ENCODE peak calls at places on chromosomes 7 and 10, in five cellular contexts. R is A549; F is activated CD4-positive, CD25-positive, alpha-beta regulatory T cell; X is Calu3; K is Daoy. W is an unnamed sample.

GRCh38 chr10:113026679-113027078 is 76.6 kb downstream of the TCF7L2 start:
- DNase-seq in X (no peak), R (no peak), K (peak), F (no peak), W (no peak)

GRCh38 chr7:70416611-70417010 is 715.3 kb upstream of the GALNT17 start:
- DNase-seq in F (no peak), R (no peak), K (no peak), X (no peak), W (no peak)

GRCh38 chr7:66771795-66772194 is 31.3 kb downstream of the RABGEF1 start:
- DNase-seq in R (no peak), X (no peak), K (no peak), F (no peak), W (no peak)

GRCh38 chr7:25029075-25029474 is 49.1 kb upstream of the OSBPL3 start:
- DNase-seq in X (no peak), R (no peak), F (no peak), K (no peak), W (no peak)

GRCh38 chr7:38448076-38448475 is 174.6 kb upstream of the TARP start:
- DNase-seq in X (no peak), K (peak), F (no peak), R (no peak), W (no peak)

GRCh38 chr7:5477126-5477525 is 53.5 kb upstream of the TNRC18 start:
- DNase-seq in K (no peak), X (no peak), F (no peak), R (no peak), W (no peak)

GRCh38 chr7:69610675-69611037 is 12.4 kb downstream of the AUTS2 start:
- DNase-seq in K (no peak), X (no peak), R (no peak), F (no peak), W (no peak)

GRCh38 chr10:32938554-32939061 is 19.4 kb downstream of the ITGB1 start:
- DNase-seq in F (no peak), X (peak), R (no peak), K (no peak), W (peak)

GRCh38 chr7:132666076-132666775 is 90.0 kb upstream of the PLXNA4 start:
- DNase-seq in X (no peak), F (no peak), K (peak), R (no peak), W (no peak)

GRCh38 chr10:29749150-29749549 is 114.4 kb upstream of the SVIL start:
- DNase-seq in K (no peak), X (no peak), R (no peak), F (no peak), W (no peak)

GRCh38 chr10:103510046-103510685 is 16.7 kb downstream of the NEURL1 start:
- DNase-seq in K (no peak), F (no peak), X (no peak), R (no peak), W (no peak)

GRCh38 chr10:60849217-60849616 is 70.9 kb downstream of the CDK1 start:
- DNase-seq in K (no peak), X (no peak), F (no peak), R (no peak), W (no peak)

GRCh38 chr10:61558188-61558587 is 104.5 kb upstream of the CABCOCO1 start:
- DNase-seq in F (no peak), X (no peak), R (no peak), K (no peak), W (no peak)

GRCh38 chr10:119834188-119834587 is 38.5 kb downstream of the MCMBP start:
- DNase-seq in X (no peak), K (no peak), R (no peak), F (no peak), W (no peak)

GRCh38 chr7:132402751-132403245 is 173.5 kb downstream of the PLXNA4 start:
- DNase-seq in F (no peak), R (no peak), X (no peak), K (peak), W (no peak)

GRCh38 chr10:72248477-72249151 is 25.1 kb upstream of the DDIT4 start:
- DNase-seq in F (peak), X (peak), R (no peak), K (no peak), W (peak)

GRCh38 chr10:73983096-73984047 is 14.5 kb upstream of the VCL start:
- DNase-seq in R (no peak), K (no peak), X (no peak), F (no peak), W (no peak)

GRCh38 chr10:112741830-112742402 is 208.1 kb upstream of the TCF7L2 start:
- DNase-seq in R (no peak), K (no peak), F (no peak), X (peak), W (peak)

GRCh38 chr7:37142943-37143342 is 305.7 kb downstream of the ELMO1 start:
- DNase-seq in X (no peak), K (no peak), F (no peak), R (no peak), W (no peak)